ENCODE peak calls at places on chromosome 21, in seven cellular contexts. B is BE2C, L is astrocyte, J is fibroblast of pulmonary artery, F is heart left ventricle, O is A673, Y is Peyer's patch. H is an unnamed sample.

GRCh38 chr21:35764586-35764985 is 295.7 kb downstream of the SETD4 start:
- DNase-seq in L (no peak), B (no peak), J (no peak), O (no peak), F (no peak), Y (no peak), H (no peak)

GRCh38 chr21:41497836-41498235 is 10.1 kb downstream of the TMPRSS2 start:
- DNase-seq in L (no peak), J (no peak), Y (no peak), O (no peak), F (no peak), B (no peak), H (no peak)

GRCh38 chr21:24436236-24436635 is 1171.0 kb downstream of the MRPL39 start:
- DNase-seq in J (no peak), B (no peak), F (no peak), L (no peak), O (no peak), Y (no peak), H (no peak)

GRCh38 chr21:35428041-35428400 is 378.9 kb upstream of the RUNX1 start:
- DNase-seq in L (no peak), J (peak; percentile 47), B (no peak), F (no peak), O (no peak), Y (no peak), H (peak; percentile 53)

GRCh38 chr21:17793271-17793670 is 25.9 kb downstream of the C21orf91 start:
- DNase-seq in F (no peak), B (no peak), O (no peak), Y (no peak), J (no peak), L (no peak), H (no peak)

GRCh38 chr21:25944672-25945213 is 210.0 kb downstream of the GABPA start:
- DNase-seq in J (no peak), B (no peak), O (no peak), Y (no peak), F (no peak), L (no peak), H (no peak)

GRCh38 chr21:36321325-36322082 is 1.5 kb downstream of the MORC3 start:
- DNase-seq in L (peak; percentile 10), Y (peak; percentile 45), J (peak; percentile 32), F (no peak), O (peak; percentile 29), B (peak; percentile 9), H (peak; percentile 26)

GRCh38 chr21:26776320-26777021 is 68.7 kb downstream of the ADAMTS1 start:
- DNase-seq in L (peak; percentile 22), O (no peak), F (no peak), Y (no peak), J (peak; percentile 79), B (no peak), H (peak; percentile 75)

GRCh38 chr21:28066051-28066450 is 926.6 kb downstream of the LTN1 start:
- DNase-seq in J (no peak), F (no peak), B (no peak), L (no peak), Y (no peak), O (no peak), H (peak; percentile 62)

GRCh38 chr21:16841917-16842316 is 670.9 kb upstream of the CXADR start:
- DNase-seq in J (no peak), L (no peak), F (no peak), B (peak; percentile 14), O (no peak), Y (no peak), H (no peak)

GRCh38 chr21:43696214-43696613 is 22.7 kb upstream of the PDXK start:
- DNase-seq in O (no peak), L (no peak), B (no peak), F (no peak), J (no peak), Y (no peak), H (no peak)

GRCh38 chr21:29372063-29372802 is 73.5 kb downstream of the BACH1 start:
- DNase-seq in O (peak; percentile 89), J (peak; percentile 90), B (peak; percentile 65), Y (peak; percentile 53), L (peak; percentile 64), F (peak; percentile 66), H (peak; percentile 86)

GRCh38 chr21:37532868-37533780 is 166.6 kb downstream of the DYRK1A start:
- DNase-seq in O (peak; percentile 24), L (peak; percentile 70), Y (no peak), B (peak; percentile 38), J (peak; percentile 18), F (no peak), H (peak; percentile 59)

GRCh38 chr21:36773111-36773510 is 74.2 kb downstream of the SIM2 start:
- DNase-seq in Y (no peak), B (peak; percentile 56), O (no peak), F (peak; percentile 76), L (peak; percentile 86), J (peak; percentile 86), H (peak; percentile 75)

GRCh38 chr21:34923626-34924025 is 125.5 kb downstream of the RUNX1 start:
- DNase-seq in B (no peak), J (no peak), O (no peak), Y (no peak), F (no peak), L (no peak), H (no peak)

GRCh38 chr21:43727571-43728466 is 8.9 kb downstream of the PDXK start:
- DNase-seq in L (no peak), B (no peak), F (no peak), O (no peak), J (no peak), Y (no peak), H (no peak)

GRCh38 chr21:26451014-26451740 is 121.9 kb downstream of the CYYR1 start:
- DNase-seq in F (no peak), L (peak; percentile 11), J (no peak), Y (no peak), B (no peak), O (no peak), H (no peak)

GRCh38 chr21:29506214-29506613 is 207.5 kb downstream of the BACH1 start:
- DNase-seq in B (no peak), O (no peak), Y (no peak), L (no peak), J (no peak), F (no peak), H (no peak)

GRCh38 chr21:42113926-42114409 is 42.9 kb downstream of the UMODL1 start:
- DNase-seq in Y (no peak), F (no peak), B (no peak), O (no peak), L (no peak), J (no peak), H (peak; percentile 67)

GRCh38 chr21:25934771-25935224 is 200.0 kb downstream of the GABPA start:
- DNase-seq in B (no peak), J (peak; percentile 97), F (peak; percentile 77), O (no peak), Y (no peak), L (peak; percentile 98), H (peak; percentile 98)

GRCh38 chr21:36845070-36845469 is 121.4 kb downstream of the HLCS start:
- DNase-seq in F (no peak), O (no peak), J (no peak), Y (no peak), B (no peak), L (no peak), H (no peak)

GRCh38 chr21:15379776-15380175 is 315.0 kb upstream of the NRIP1 start:
- DNase-seq in L (peak; percentile 5), B (no peak), J (peak; percentile 29), Y (no peak), O (peak; percentile 33), F (no peak), H (no peak)

GRCh38 chr21:36718951-36719501 is 20.1 kb downstream of the SIM2 start:
- DNase-seq in F (no peak), J (no peak), Y (no peak), O (no peak), L (no peak), B (no peak), H (no peak)

GRCh38 chr21:39137248-39138186 is 45.7 kb downstream of the PSMG1 start:
- DNase-seq in J (peak; percentile 54), Y (no peak), L (peak; percentile 46), F (no peak), B (peak; percentile 51), O (no peak), H (peak; percentile 25)
- TF ChIP-seq CTCF in J (no peak), Y (no peak), L (no peak), F (no peak), B (peak; percentile 25), O (no peak), H (no peak)

GRCh38 chr21:44918107-44918470 is 2.6 kb downstream of the ITGB2 start:
- DNase-seq in O (no peak), Y (no peak), J (no peak), L (no peak), B (no peak), F (no peak), H (no peak)
- H3K4me3 ChIP-seq in O (no peak overlapping the region), Y (no peak overlapping the region), J (no peak overlapping the region), L (no peak overlapping the region), B (no peak overlapping the region), F (no peak overlapping the region), H (no peak overlapping the region)

DNA sequence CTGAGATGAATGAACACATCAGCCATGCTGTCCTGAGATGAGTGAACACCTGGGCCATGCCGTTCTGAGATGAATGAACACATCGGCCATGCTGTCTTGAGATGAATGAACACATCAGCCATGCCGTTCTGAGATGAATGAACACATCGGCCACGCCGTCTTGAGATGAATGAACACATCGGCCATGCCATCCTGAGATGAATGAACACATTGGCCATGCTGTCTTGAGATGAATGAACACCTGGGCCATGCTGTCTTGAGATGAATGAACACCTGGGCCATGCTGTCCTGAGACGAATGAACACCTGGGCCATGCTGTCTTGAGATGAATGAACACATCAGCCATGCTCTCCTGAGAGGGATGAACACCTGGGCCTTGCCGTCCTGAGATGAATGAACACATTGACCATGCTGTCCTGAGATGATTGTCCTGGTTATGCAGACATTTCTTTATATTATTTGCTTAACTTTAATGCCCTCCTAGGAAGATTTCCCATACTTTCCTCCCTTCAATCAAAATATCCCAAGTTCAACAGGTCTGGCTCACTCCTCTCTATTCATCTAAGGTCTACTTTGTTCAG is 48.6 kb upstream of the COL6A1 start:
- DNase-seq in B (no peak), Y (no peak), L (no peak), O (no peak), F (no peak), J (no peak), H (no peak)
- TF ChIP-seq CTCF in B (no peak), Y (no peak), L (no peak), O (no peak), F (no peak), J (no peak), H (no peak)

DNA sequence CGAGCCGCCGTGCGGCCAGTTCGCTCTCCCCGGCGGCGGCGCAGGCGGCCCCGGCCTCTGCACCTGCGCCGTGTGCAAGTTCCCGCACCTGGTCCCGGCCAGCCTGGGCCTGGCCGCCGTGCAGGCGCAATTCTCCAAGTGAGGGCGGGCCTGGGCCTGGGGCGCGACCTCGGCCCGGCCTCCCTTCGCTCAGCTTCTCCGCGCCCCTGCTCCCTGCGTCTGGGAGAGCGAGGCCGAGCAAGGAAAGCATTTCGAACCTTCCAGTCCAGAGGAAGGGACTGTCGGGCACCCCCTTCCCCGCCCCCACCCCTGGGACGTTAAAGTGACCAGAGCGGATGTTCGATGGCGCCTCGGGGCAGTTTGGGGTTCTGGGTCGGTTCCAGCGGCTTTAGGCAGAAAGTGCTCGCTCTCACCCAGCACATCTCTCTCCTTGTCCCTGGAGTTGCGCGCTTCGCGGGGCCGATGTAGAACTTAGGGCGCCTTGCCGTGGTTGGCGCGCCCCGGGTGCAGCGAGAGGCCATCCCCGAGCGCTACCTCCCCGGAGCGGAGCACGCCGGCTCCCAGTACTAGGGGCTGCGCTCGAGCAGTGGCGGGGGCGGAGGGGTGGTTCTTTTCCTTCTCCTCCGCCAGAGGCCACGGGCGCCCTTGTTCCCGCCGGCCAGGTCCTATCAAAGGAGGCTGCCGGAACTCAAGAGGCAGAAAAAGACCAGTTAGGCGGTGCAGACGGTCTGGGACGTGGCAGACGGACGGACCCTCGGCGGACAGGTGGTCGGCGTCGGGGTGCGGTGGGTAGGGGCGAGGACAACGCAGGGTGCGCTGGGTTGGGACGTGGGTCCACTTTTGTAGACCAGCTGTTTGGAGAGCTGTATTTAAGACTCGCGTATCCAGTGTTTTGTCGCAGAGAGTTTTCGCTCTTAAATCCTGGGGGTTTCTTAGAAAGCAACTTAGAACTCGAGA is 1.3 kb downstream of the OLIG1 start:
- DNase-seq in O (peak; percentile 10), Y (no peak), J (no peak), L (no peak), F (no peak), B (no peak), H (no peak)
- H3K4me3 ChIP-seq in O (peak overlapping the region; percentile 10), Y (peak overlapping the region; percentile 47), J (peak overlapping the region; percentile 22), L (no peak overlapping the region), F (peak overlapping the region; percentile 25), B (no peak overlapping the region), H (no peak overlapping the region)